ENCODE peak calls at places on chromosomes 13 and 19, in four cellular contexts. V is body of pancreas, C is right lobe of liver, G is heart left ventricle. O is an unnamed sample.

GRCh38 chr19:21110183-21110582 is 28.2 kb downstream of the ZNF714 start:
- ATAC-seq in V (no peak), C (no peak), G (no peak), O (no peak)

GRCh38 chr13:40598599-40598998 is 67.8 kb downstream of the FOXO1 start:
- ATAC-seq in V (peak; percentile 54), C (peak; percentile 41), G (no peak), O (peak; percentile 52)

GRCh38 chr19:46299004-46299509 is 2.2 kb downstream of the HIF3A start:
- ATAC-seq in V (peak; percentile 81), C (peak; percentile 83), G (peak; percentile 72), O (peak; percentile 73)

GRCh38 chr19:55014714-55015113 is 23.4 kb downstream of the GP6 start:
- ATAC-seq in V (peak; percentile 24), C (peak; percentile 89), G (peak; percentile 58), O (peak; percentile 50)

GRCh38 chr13:33351324-33351723 is 65.8 kb upstream of the STARD13 start:
- ATAC-seq in V (no peak), C (peak; percentile 22), G (no peak), O (no peak)

GRCh38 chr13:101019126-101019525 is 344.5 kb upstream of the TMTC4 start:
- ATAC-seq in V (no peak), C (no peak), G (no peak), O (no peak)

GRCh38 chr19:44723299-44723951 is 24.5 kb downstream of the CEACAM16 start:
- ATAC-seq in V (no peak), C (peak; percentile 1), G (peak; percentile 13), O (peak; percentile 31)

GRCh38 chr19:1789282-1790020 is 22.6 kb downstream of the ATP8B3 start:
- ATAC-seq in V (peak; percentile 29), C (peak; percentile 44), G (no peak), O (no peak)

GRCh38 chr19:50187937-50188336 is 15.5 kb upstream of the MYH14 start:
- ATAC-seq in V (peak; percentile 48), C (no peak), G (no peak), O (no peak)

GRCh38 chr19:30029721-30030510 is 87.9 kb downstream of the URI1 start:
- ATAC-seq in V (no peak), C (no peak), G (no peak), O (no peak)

GRCh38 chr19:33947565-33947964 is 150.9 kb downstream of the KCTD15 start:
- ATAC-seq in V (no peak), C (no peak), G (no peak), O (no peak)

GRCh38 chr19:19900124-19900523 is 622 bp upstream of the ZNF93 start:
- ATAC-seq in V (peak; percentile 19), C (no peak), G (no peak), O (no peak)

DNA sequence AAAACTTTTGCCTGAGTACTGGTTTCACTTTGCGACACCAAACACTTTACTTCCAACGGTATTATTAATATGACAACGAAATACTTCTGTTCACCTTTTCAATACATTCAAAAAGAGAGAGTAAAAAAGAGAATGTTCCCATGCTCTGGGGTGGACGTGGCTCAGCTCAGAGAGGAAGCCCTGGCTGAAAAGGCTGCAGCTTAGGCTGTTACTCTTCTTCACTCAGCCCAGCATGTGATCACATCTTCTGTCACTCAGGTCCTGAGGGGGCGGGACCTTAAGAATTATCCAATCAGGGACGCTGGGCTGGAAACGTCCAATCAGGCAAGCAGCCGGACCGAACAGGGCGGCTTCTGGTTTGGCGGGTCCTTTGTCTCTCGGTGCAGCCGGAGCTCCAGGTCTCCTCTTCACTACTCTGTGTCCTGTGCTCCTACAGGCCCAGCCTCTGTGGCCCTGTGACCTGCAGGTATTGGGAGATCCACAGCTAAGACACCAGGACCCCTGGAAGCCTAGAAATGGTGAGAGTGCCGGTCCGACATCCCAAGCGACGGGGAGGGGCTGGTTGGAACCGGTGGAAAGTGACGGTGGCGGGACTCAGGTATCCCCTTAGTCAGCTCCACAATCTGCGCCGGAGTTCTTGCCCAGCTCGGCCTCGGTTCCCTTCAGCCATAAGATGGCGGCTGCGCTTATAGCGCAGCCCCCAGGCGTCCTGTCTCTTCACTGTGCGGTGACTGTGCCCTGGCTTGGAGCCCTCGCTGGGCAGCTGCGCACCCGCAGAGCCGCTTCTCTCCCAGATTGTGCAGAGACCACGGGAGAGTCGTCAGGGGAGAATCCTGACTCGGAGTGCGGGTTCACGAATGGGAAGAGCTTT is at the start of gene ZNF93:
- ATAC-seq in V (peak; percentile 98), C (peak; percentile 96), G (peak; percentile 99), O (peak; percentile 99)
- TF ChIP-seq POLR2A in V (peak; percentile 79), C (peak; percentile 30), G (peak; percentile 57), O (peak; percentile 21)

GRCh38 chr13:111865046-111865445 is 201.9 kb upstream of the SOX1 start:
- ATAC-seq in V (no peak), C (no peak), G (no peak), O (no peak)
- H3K4me1 ChIP-seq in V (no peaks in the 10 kb centered on the region), C (no peaks in the 10 kb centered on the region), G (no peaks in the 10 kb centered on the region), O (no peaks in the 10 kb centered on the region)

DNA sequence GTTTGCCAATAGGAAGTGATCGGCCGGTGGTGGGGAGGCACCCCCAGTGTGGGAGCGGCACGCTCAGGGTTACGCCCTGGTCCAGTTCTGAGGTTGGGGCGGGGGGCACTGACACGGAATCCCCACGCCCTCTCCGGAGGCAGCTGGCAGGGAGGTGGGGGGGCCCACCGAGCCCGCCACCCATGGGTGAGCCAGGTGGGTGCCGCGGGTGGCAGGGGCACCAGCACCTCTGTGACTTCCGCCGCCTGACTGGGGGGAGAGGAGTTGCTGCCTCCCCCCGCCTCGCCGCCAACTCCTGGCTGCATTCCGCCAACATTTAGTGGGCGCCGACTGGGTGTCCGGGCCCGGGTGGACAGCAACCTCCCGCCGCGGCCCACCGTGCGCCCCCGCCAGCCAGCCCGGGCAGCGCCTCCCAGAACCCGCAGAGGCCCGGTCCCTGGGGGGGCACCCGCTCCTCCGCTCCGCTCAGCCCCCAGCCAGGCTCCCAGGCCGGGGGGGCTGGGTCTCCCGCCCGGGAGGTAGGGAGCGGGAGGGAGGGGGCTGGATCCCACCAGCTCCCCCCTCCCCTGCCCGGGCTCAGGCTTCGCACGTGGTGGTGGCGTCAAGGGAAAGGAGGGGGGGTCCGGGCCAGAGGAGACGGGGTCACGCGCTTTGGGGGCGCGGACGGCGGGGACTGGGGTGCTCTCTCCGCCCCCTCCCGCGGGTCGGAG is 2.0 kb downstream of the ZBTB7A start:
- ATAC-seq in V (no peak), C (no peak), G (no peak), O (no peak)
- TF ChIP-seq POLR2A in V (no peak), C (no peak), G (no peak), O (no peak)

GRCh38 chr13:29884671-29885424 is 34.4 kb upstream of the UBL3 start:
- ATAC-seq in V (no peak), C (no peak), G (no peak), O (no peak)
- H3K4me1 ChIP-seq in V (no peaks in the 10 kb centered on the region), C (no peaks in the 10 kb centered on the region), G (no peaks in the 10 kb centered on the region), O (no peaks in the 10 kb centered on the region)

GRCh38 chr19:3358919-3359849 is 7.2 kb upstream of the NFIC start:
- ATAC-seq in V (peak; percentile 81), C (peak; percentile 56), G (peak; percentile 4), O (peak; percentile 72)

GRCh38 chr19:3358392-3358918 is 7.9 kb upstream of the NFIC start:
- ATAC-seq in V (peak; percentile 4), C (no peak), G (no peak), O (peak; percentile 8)

GRCh38 chr19:3361384-3362216 is 4.8 kb upstream of the NFIC start:
- ATAC-seq in V (peak; percentile 12), C (no peak), G (peak; percentile 28), O (no peak)

GRCh38 chr19:3360494-3361383 is 5.6 kb upstream of the NFIC start:
- ATAC-seq in V (peak; percentile 12), C (peak; percentile 64), G (peak; percentile 61), O (peak; percentile 24)

GRCh38 chr19:3359850-3360493 is 6.4 kb upstream of the NFIC start:
- ATAC-seq in V (peak; percentile 43), C (no peak), G (no peak), O (no peak)
- TF ChIP-seq POLR2A in V (no peak), C (no peak), G (no peak), O (no peak)

GRCh38 chr19:23249911-23250649 is at the start of gene ZNF724:
- ATAC-seq in V (peak; percentile 99), C (peak; percentile 98), G (peak; percentile 100), O (peak; percentile 99)
- H3K4me1 ChIP-seq in V (peaks cover 9% of the 10 kb centered on the region), C (peaks cover 5% of the 10 kb centered on the region), G (peaks cover 7% of the 10 kb centered on the region), O (peaks cover 15% of the 10 kb centered on the region)

GRCh38 chr19:12772323-12772722 is 3.0 kb downstream of the HOOK2 start:
- ATAC-seq in V (no peak), C (no peak), G (peak; percentile 76), O (no peak)

GRCh38 chr19:12777217-12778019 is 2.1 kb upstream of the HOOK2 start:
- ATAC-seq in V (peak; percentile 40), C (peak; percentile 54), G (peak; percentile 27), O (peak; percentile 36)

GRCh38 chr19:12773571-12773970 is 1.8 kb downstream of the HOOK2 start:
- ATAC-seq in V (no peak), C (no peak), G (peak; percentile 34), O (no peak)

GRCh38 chr19:12778020-12778904 is 2.9 kb upstream of the HOOK2 start:
- ATAC-seq in V (peak; percentile 53), C (peak; percentile 39), G (peak; percentile 27), O (peak; percentile 35)

DNA sequence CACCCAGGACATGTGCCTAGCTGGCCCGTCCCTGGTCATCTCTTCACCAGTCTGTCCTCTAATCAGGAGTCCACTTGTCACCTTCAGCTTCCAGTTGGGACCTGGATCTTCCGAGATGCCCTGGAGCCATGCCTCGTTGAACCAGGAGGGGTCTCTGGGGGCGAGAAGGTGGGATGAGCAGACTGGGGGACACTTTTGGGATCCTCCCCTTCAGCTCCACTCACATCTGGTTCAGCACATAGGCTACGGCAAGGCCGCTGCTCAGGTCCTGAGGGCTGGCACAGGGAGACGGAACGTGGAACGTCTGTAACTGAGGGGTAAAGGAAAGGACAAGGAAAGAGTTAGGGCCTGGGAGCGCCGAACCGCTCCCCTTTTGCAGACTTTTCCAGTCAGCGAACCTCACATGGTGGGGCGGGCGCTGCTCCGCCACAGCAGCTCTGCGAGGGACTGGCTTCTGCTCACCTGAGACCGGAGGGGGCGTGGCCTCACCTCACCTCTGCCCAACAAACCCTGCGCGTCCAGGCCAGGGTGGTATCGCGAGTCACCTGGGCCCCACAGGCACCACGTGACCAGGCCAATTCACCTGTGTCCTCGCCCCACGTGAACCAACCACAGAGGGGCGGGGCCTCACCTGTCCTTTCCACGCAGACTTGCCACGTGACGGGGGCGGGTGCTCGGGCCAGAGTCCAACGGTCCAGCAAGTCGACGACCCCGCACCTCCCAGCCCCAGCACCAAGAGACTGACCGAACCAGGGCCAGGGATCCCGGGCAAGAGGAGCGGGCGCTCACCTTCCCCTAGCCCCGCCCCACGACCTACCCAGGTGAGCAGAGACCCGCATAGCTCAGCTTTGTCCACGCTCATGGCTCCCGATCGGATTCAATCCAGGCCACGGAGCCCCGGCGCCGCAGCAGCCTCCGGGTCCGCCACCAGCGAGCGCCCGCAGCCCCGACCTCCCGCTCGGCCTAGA is at the start of gene HOOK2:
- ATAC-seq in V (peak; percentile 79), C (peak; percentile 9), G (no peak), O (no peak)
- TF ChIP-seq POLR2A in V (peak; percentile 82), C (peak; percentile 49), G (peak; percentile 59), O (no peak)

O was measured in gastroesophageal sphincter.